ENCODE peak calls at places on chromosomes 11 and 22, in six cellular contexts. One of them, this sample, is unnamed.

GRCh38 chr22:29994027-29994715 is 86.1 kb upstream of the HORMAD2 start:
- DNase-seq in body of pancreas: no peak
- DNase-seq in IMR-90: peak
- DNase-seq in HCT116: no peak
- DNase-seq in heart left ventricle: no peak
- DNase-seq in Peyer's patch: no peak
- DNase-seq in this sample: no peak

GRCh38 chr11:44607324-44607962 is 42.0 kb downstream of the CD82 start:
- DNase-seq in body of pancreas: no peak
- DNase-seq in IMR-90: peak
- DNase-seq in HCT116: no peak
- DNase-seq in heart left ventricle: no peak
- DNase-seq in Peyer's patch: no peak
- DNase-seq in this sample: peak

GRCh38 chr22:40432625-40433024 is 62.2 kb downstream of the SGSM3 start:
- DNase-seq in body of pancreas: no peak
- DNase-seq in IMR-90: no peak
- DNase-seq in HCT116: no peak
- DNase-seq in heart left ventricle: no peak
- DNase-seq in Peyer's patch: no peak
- DNase-seq in this sample: no peak

GRCh38 chr22:20271114-20271994 is 3.2 kb upstream of the RTN4R start:
- DNase-seq in body of pancreas: no peak
- DNase-seq in IMR-90: no peak
- DNase-seq in HCT116: no peak
- DNase-seq in heart left ventricle: no peak
- DNase-seq in Peyer's patch: no peak
- DNase-seq in this sample: no peak

GRCh38 chr11:120259241-120259640 is 19.3 kb downstream of the POU2F3 start:
- DNase-seq in body of pancreas: no peak
- DNase-seq in IMR-90: no peak
- DNase-seq in HCT116: no peak
- DNase-seq in heart left ventricle: no peak
- DNase-seq in Peyer's patch: no peak
- DNase-seq in this sample: no peak

GRCh38 chr11:102293873-102294601 is 23.2 kb upstream of the BIRC3 start:
- DNase-seq in body of pancreas: no peak
- DNase-seq in IMR-90: peak
- DNase-seq in HCT116: peak
- DNase-seq in heart left ventricle: no peak
- DNase-seq in Peyer's patch: no peak
- DNase-seq in this sample: no peak

GRCh38 chr11:45580399-45580798 is 85.0 kb downstream of the CHST1 start:
- DNase-seq in body of pancreas: no peak
- DNase-seq in IMR-90: peak
- DNase-seq in HCT116: no peak
- DNase-seq in heart left ventricle: no peak
- DNase-seq in Peyer's patch: no peak
- DNase-seq in this sample: no peak

GRCh38 chr11:520428-521178 is 13.6 kb upstream of the RNH1 start:
- DNase-seq in body of pancreas: no peak
- DNase-seq in IMR-90: no peak
- DNase-seq in HCT116: no peak
- DNase-seq in heart left ventricle: no peak
- DNase-seq in Peyer's patch: no peak
- DNase-seq in this sample: no peak

GRCh38 chr22:46965552-46966494 is 203.4 kb downstream of the TBC1D22A start:
- DNase-seq in body of pancreas: no peak
- DNase-seq in IMR-90: peak
- DNase-seq in HCT116: no peak
- DNase-seq in heart left ventricle: no peak
- DNase-seq in Peyer's patch: no peak
- DNase-seq in this sample: no peak

GRCh38 chr11:73189723-73190556 is 28.1 kb upstream of the P2RY2 start:
- DNase-seq in body of pancreas: no peak
- DNase-seq in IMR-90: no peak
- DNase-seq in HCT116: no peak
- DNase-seq in heart left ventricle: no peak
- DNase-seq in Peyer's patch: no peak
- DNase-seq in this sample: no peak

GRCh38 chr11:62132188-62132587 is 8.4 kb downstream of the INCENP start:
- DNase-seq in body of pancreas: no peak
- DNase-seq in IMR-90: no peak
- DNase-seq in HCT116: no peak
- DNase-seq in heart left ventricle: no peak
- DNase-seq in Peyer's patch: no peak
- DNase-seq in this sample: peak

GRCh38 chr11:62705880-62706831 is 1.1 kb downstream of the BSCL2 start:
- DNase-seq in body of pancreas: peak
- DNase-seq in IMR-90: peak
- DNase-seq in HCT116: peak
- DNase-seq in heart left ventricle: peak
- DNase-seq in Peyer's patch: peak
- DNase-seq in this sample: peak

GRCh38 chr11:111944139-111944538 is 7.0 kb downstream of the DIXDC1 start:
- DNase-seq in body of pancreas: no peak
- DNase-seq in IMR-90: peak
- DNase-seq in HCT116: no peak
- DNase-seq in heart left ventricle: no peak
- DNase-seq in Peyer's patch: no peak
- DNase-seq in this sample: no peak

GRCh38 chr11:110886241-110886640 is 174.0 kb upstream of the ARHGAP20 start:
- DNase-seq in body of pancreas: no peak
- DNase-seq in IMR-90: no peak
- DNase-seq in HCT116: no peak
- DNase-seq in heart left ventricle: no peak
- DNase-seq in Peyer's patch: no peak
- DNase-seq in this sample: no peak

GRCh38 chr11:111539426-111540113 is 950 bp upstream of the LAYN start:
- DNase-seq in body of pancreas: no peak
- DNase-seq in IMR-90: no peak
- DNase-seq in HCT116: no peak
- DNase-seq in heart left ventricle: no peak
- DNase-seq in Peyer's patch: no peak
- DNase-seq in this sample: no peak

GRCh38 chr11:124946735-124947141 is 7.3 kb upstream of the CCDC15 start:
- DNase-seq in body of pancreas: no peak
- DNase-seq in IMR-90: peak
- DNase-seq in HCT116: no peak
- DNase-seq in heart left ventricle: no peak
- DNase-seq in Peyer's patch: no peak
- DNase-seq in this sample: no peak

GRCh38 chr11:113698515-113698914 is 7.6 kb downstream of the TMPRSS5 start:
- DNase-seq in body of pancreas: peak
- DNase-seq in IMR-90: no peak
- DNase-seq in HCT116: no peak
- DNase-seq in heart left ventricle: no peak
- DNase-seq in Peyer's patch: no peak
- DNase-seq in this sample: no peak

GRCh38 chr22:37427128-37427710 is at the start of gene ELFN2:
- DNase-seq in body of pancreas: peak
- DNase-seq in IMR-90: peak
- DNase-seq in HCT116: no peak
- DNase-seq in heart left ventricle: no peak
- DNase-seq in Peyer's patch: no peak
- DNase-seq in this sample: peak
- TF ChIP-seq POLR2A in body of pancreas: no peak
- TF ChIP-seq POLR2A in IMR-90: no peak
- TF ChIP-seq POLR2A in HCT116: no peak
- TF ChIP-seq POLR2A in heart left ventricle: no peak
- TF ChIP-seq POLR2A in Peyer's patch: no peak
- TF ChIP-seq POLR2A in this sample: peak

DNA sequence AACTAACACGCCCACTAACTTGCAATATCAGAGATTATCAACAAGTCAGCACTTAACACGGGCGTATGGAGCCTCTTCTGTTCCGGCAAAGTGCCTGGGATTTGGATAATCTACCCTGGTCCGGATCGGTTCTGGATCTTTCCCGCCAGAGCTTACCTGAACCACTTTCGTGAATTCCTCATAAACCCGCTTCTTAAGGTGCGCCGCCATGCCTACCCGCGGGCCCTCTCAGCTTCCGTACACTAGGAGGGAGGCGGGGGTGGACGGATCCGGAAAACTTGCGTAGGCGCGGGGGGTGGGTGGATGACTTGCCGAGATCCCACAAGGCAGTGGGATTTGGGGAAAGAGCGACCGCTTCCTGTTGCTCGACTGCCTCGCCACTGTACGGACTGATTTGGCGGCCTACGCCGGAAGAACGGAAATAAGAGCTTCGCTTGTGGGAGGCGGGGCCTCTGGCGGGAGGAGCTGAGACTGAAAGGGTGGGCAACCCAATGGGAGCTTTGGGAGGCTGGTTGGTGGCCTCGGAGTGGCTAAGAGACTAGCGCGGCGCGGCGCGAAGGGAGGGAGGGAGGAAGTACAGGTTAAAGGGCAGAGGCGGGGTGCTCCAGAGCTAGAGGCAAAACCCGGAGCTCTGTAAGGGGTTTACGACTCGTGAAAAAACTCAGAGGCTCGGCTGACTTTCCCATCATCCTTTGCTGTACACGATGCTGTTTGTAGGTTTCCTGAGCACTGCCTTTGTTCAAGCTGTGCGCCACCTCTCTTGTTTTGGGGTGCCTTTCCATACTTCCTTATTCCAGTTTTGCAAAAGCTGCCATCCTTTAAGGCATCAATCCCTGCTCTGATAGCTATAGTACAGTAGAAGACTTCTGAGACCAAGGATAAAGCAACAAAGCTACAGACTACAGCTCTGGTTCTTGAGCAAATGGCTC is at the start of gene INTS4:
- DNase-seq in body of pancreas: peak
- DNase-seq in IMR-90: peak
- DNase-seq in HCT116: peak
- DNase-seq in heart left ventricle: peak
- DNase-seq in Peyer's patch: peak
- DNase-seq in this sample: peak
- TF ChIP-seq POLR2A in body of pancreas: peak
- TF ChIP-seq POLR2A in IMR-90: peak
- TF ChIP-seq POLR2A in HCT116: peak
- TF ChIP-seq POLR2A in heart left ventricle: peak
- TF ChIP-seq POLR2A in Peyer's patch: peak
- TF ChIP-seq POLR2A in this sample: peak

GRCh38 chr11:115524572-115524971 is 20.4 kb upstream of the CADM1 start:
- DNase-seq in body of pancreas: no peak
- DNase-seq in IMR-90: no peak
- DNase-seq in HCT116: no peak
- DNase-seq in heart left ventricle: no peak
- DNase-seq in Peyer's patch: no peak
- DNase-seq in this sample: no peak

GRCh38 chr11:115527534-115528125 is 23.4 kb upstream of the CADM1 start:
- DNase-seq in body of pancreas: peak
- DNase-seq in IMR-90: no peak
- DNase-seq in HCT116: no peak
- DNase-seq in heart left ventricle: no peak
- DNase-seq in Peyer's patch: no peak
- DNase-seq in this sample: no peak

GRCh38 chr11:115530752-115531151 is 26.5 kb upstream of the CADM1 start:
- DNase-seq in body of pancreas: no peak
- DNase-seq in IMR-90: no peak
- DNase-seq in HCT116: no peak
- DNase-seq in heart left ventricle: no peak
- DNase-seq in Peyer's patch: no peak
- DNase-seq in this sample: no peak

GRCh38 chr11:115525600-115526006 is 21.4 kb upstream of the CADM1 start:
- DNase-seq in body of pancreas: no peak
- DNase-seq in IMR-90: no peak
- DNase-seq in HCT116: no peak
- DNase-seq in heart left ventricle: no peak
- DNase-seq in Peyer's patch: no peak
- DNase-seq in this sample: no peak

GRCh38 chr11:115528217-115528616 is 24.0 kb upstream of the CADM1 start:
- DNase-seq in body of pancreas: no peak
- DNase-seq in IMR-90: no peak
- DNase-seq in HCT116: no peak
- DNase-seq in heart left ventricle: peak
- DNase-seq in Peyer's patch: no peak
- DNase-seq in this sample: no peak
- TF ChIP-seq POLR2A in body of pancreas: no peak
- TF ChIP-seq POLR2A in IMR-90: no peak
- TF ChIP-seq POLR2A in HCT116: no peak
- TF ChIP-seq POLR2A in heart left ventricle: no peak
- TF ChIP-seq POLR2A in Peyer's patch: no peak
- TF ChIP-seq POLR2A in this sample: no peak

DNA sequence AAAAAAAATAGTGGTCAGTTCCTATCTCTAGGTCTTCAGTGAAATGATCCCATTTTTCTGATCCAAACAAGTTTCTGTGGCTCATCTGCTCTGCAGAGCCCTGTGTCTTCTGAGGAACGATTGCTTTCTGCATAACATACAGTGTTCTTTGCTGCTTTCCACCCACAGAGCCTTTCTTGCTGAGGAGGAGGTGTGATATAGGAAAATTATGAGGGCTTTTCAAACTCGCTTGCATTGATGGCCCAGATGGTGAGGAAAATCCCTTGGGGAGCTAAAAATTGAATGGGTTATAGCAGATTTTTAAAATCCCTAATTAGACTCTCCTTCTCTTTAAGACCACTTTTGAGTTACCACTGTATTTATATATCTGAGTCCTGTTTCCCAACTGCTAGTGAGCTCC is 31.3 kb downstream of the JAM3 start:
- DNase-seq in body of pancreas: no peak
- DNase-seq in IMR-90: no peak
- DNase-seq in HCT116: no peak
- DNase-seq in heart left ventricle: no peak
- DNase-seq in Peyer's patch: no peak
- DNase-seq in this sample: no peak
- TF ChIP-seq POLR2A in body of pancreas: no peak
- TF ChIP-seq POLR2A in IMR-90: no peak
- TF ChIP-seq POLR2A in HCT116: no peak
- TF ChIP-seq POLR2A in heart left ventricle: no peak
- TF ChIP-seq POLR2A in Peyer's patch: no peak
- TF ChIP-seq POLR2A in this sample: no peak

GRCh38 chr22:41832553-41833368 is at the start of gene SREBF2:
- DNase-seq in body of pancreas: peak
- DNase-seq in IMR-90: peak
- DNase-seq in HCT116: peak
- DNase-seq in heart left ventricle: peak
- DNase-seq in Peyer's patch: peak
- DNase-seq in this sample: peak
- TF ChIP-seq POLR2A in body of pancreas: peak
- TF ChIP-seq POLR2A in IMR-90: peak
- TF ChIP-seq POLR2A in HCT116: peak
- TF ChIP-seq POLR2A in heart left ventricle: no peak
- TF ChIP-seq POLR2A in Peyer's patch: peak
- TF ChIP-seq POLR2A in this sample: peak